ENCODE peak calls at places on chromosome 17, in eight cellular contexts. C is smooth muscle cell of the brain vasculature; F is transverse colon; S is fibroblast of pulmonary artery; P is stimulated activated CD4-positive, alpha-beta T cell treated with anti-CD3 and anti-CD28 coated beads, Interleukin-1b, Interleukin-23, amount 100 ng/mL, for 48 hours; U is LoVo; N is activated naive CD4-positive, alpha-beta T cell treated with anti-CD3 and anti-CD28 coated beads, Interleukin-2, amount 50 U/mL, for 16 hours; Y is anterior cingulate cortex. M is an unnamed sample.

GRCh38 chr17:75168998-75169397 is 13.8 kb downstream of the SUMO2 start:
- DNase-seq in F (no peak), C (no peak), Y (no peak), S (no peak), N (no peak), U (no peak), P (no peak), M (no peak)

GRCh38 chr17:70552230-70552981 is 383.1 kb downstream of the KCNJ2 start:
- DNase-seq in S (peak), F (no peak), P (no peak), C (peak), N (no peak), U (peak), Y (no peak), M (no peak)

GRCh38 chr17:63042443-63042842 is 76.4 kb downstream of the TANC2 start:
- DNase-seq in U (no peak), P (no peak), N (no peak), Y (no peak), S (no peak), F (no peak), C (no peak), M (no peak)

GRCh38 chr17:50479522-50480141 is 972 bp downstream of the RSAD1 start:
- DNase-seq in U (peak), P (peak), Y (no peak), F (peak), N (peak), C (no peak), S (peak), M (no peak)

GRCh38 chr17:511833-512251 is 159.2 kb upstream of the RPH3AL start:
- DNase-seq in Y (no peak), F (no peak), N (no peak), C (no peak), P (no peak), S (no peak), U (no peak), M (no peak)

GRCh38 chr17:79188048-79188447 is 113.4 kb downstream of the ENGASE start:
- DNase-seq in S (no peak), F (no peak), Y (no peak), N (no peak), U (no peak), C (no peak), P (no peak), M (peak)

GRCh38 chr17:17513626-17514025 is 17.4 kb upstream of the RASD1 start:
- DNase-seq in N (no peak), U (no peak), F (no peak), Y (no peak), P (no peak), S (no peak), C (no peak), M (no peak)

GRCh38 chr17:81870155-81870977 is 771 bp downstream of the ARHGDIA start:
- DNase-seq in Y (no peak), N (peak), P (peak), U (no peak), C (no peak), F (peak), S (peak), M (no peak)

GRCh38 chr17:13601317-13601775 is 383 bp downstream of the HS3ST3A1 start:
- DNase-seq in F (no peak), P (no peak), S (no peak), N (no peak), C (no peak), Y (no peak), U (no peak), M (no peak)

GRCh38 chr17:75753514-75754377 is 11.2 kb downstream of the GALK1 start:
- DNase-seq in U (no peak), P (peak), N (peak), S (peak), Y (peak), F (peak), C (no peak), M (peak)

GRCh38 chr17:79844869-79845600 is 5.8 kb upstream of the CBX4 start:
- DNase-seq in C (no peak), P (peak), Y (no peak), S (no peak), N (peak), U (no peak), F (peak), M (no peak)

GRCh38 chr17:51857052-51857593 is 301.4 kb downstream of the CA10 start:
- DNase-seq in Y (no peak), N (no peak), S (no peak), P (no peak), C (no peak), U (no peak), F (no peak), M (no peak)

GRCh38 chr17:51853857-51854256 is 304.7 kb downstream of the CA10 start:
- DNase-seq in S (no peak), P (no peak), N (no peak), Y (no peak), C (no peak), F (peak), U (no peak), M (no peak)

GRCh38 chr17:28717578-28718316 is at the start of gene RAB34:
- DNase-seq in Y (peak), F (peak), U (no peak), C (no peak), S (peak), N (peak), P (peak), M (no peak)

GRCh38 chr17:74923538-74924249 is 379 bp upstream of the OTOP2 start:
- DNase-seq in S (peak), U (peak), N (peak), F (peak), C (no peak), P (peak), Y (peak), M (peak)

GRCh38 chr17:73645050-73645871 is 1.0 kb upstream of the SDK2 start:
- DNase-seq in N (peak), S (peak), C (no peak), P (peak), U (no peak), F (peak), Y (peak), M (peak)

GRCh38 chr17:10070690-10071089 is 127.7 kb downstream of the GAS7 start:
- DNase-seq in S (no peak), P (no peak), N (no peak), F (no peak), U (no peak), Y (no peak), C (no peak), M (no peak)

GRCh38 chr17:50209472-50210248 is 8.2 kb upstream of the COL1A1 start:
- DNase-seq in U (no peak), S (peak), N (no peak), P (no peak), C (peak), Y (no peak), F (peak), M (no peak)

GRCh38 chr17:59278401-59278800 is 53.1 kb upstream of the YPEL2 start:
- DNase-seq in C (no peak), P (no peak), F (no peak), S (no peak), N (no peak), Y (no peak), U (no peak), M (no peak)

GRCh38 chr17:73833779-73834613 is 189.8 kb upstream of the SDK2 start:
- DNase-seq in P (no peak), U (no peak), C (no peak), N (no peak), F (no peak), Y (no peak), S (no peak), M (no peak)

GRCh38 chr17:31434404-31435050 is 43.1 kb downstream of the RAB11FIP4 start:
- DNase-seq in N (no peak), P (no peak), S (no peak), F (no peak), C (no peak), Y (no peak), U (no peak), M (no peak)

GRCh38 chr17:48624544-48625501 is 1.3 kb downstream of the HOXB9 start:
- DNase-seq in N (peak), F (peak), U (no peak), S (no peak), C (no peak), Y (no peak), P (no peak), M (no peak)

GRCh38 chr17:36921131-36921851 is 16.0 kb upstream of the LHX1 start:
- DNase-seq in Y (no peak), N (peak), U (peak), C (no peak), F (no peak), P (peak), S (peak), M (no peak)

GRCh38 chr17:78454346-78454745 is 75.9 kb downstream of the PGS1 start:
- DNase-seq in U (no peak), P (no peak), N (no peak), F (no peak), Y (no peak), S (no peak), C (no peak), M (no peak)

GRCh38 chr17:40112191-40112590 is 9.6 kb upstream of the MSL1 start:
- DNase-seq in P (no peak), N (no peak), F (no peak), S (no peak), C (no peak), U (no peak), Y (no peak), M (no peak)

GRCh38 chr17:55743103-55743679 is 7.7 kb upstream of the PCTP start:
- DNase-seq in N (no peak), C (no peak), P (no peak), S (no peak), Y (no peak), F (peak), U (peak), M (no peak)

GRCh38 chr17:21285164-21286065 is 904 bp downstream of the MAP2K3 start:
- DNase-seq in N (no peak), Y (no peak), S (peak), U (no peak), P (no peak), F (peak), C (no peak), M (peak)

GRCh38 chr17:27340990-27341595 is 47.2 kb downstream of the WSB1 start:
- DNase-seq in N (no peak), F (no peak), P (no peak), Y (no peak), C (no peak), U (no peak), S (no peak), M (no peak)

GRCh38 chr17:79420318-79421243 is 190.3 kb downstream of the RBFOX3 start:
- DNase-seq in P (peak), N (peak), Y (peak), S (peak), F (no peak), U (no peak), C (no peak), M (peak)

GRCh38 chr17:61410555-61411089 is 11.0 kb downstream of the TBX2 start:
- DNase-seq in U (no peak), C (no peak), S (peak), P (peak), N (peak), Y (peak), F (peak), M (no peak)

GRCh38 chr17:58277107-58277506 is 3.6 kb downstream of the MPO start:
- DNase-seq in C (no peak), P (no peak), Y (no peak), S (peak), F (no peak), U (no peak), N (no peak), M (no peak)

GRCh38 chr17:39939588-39940419 is 12.3 kb downstream of the LRRC3C start:
- DNase-seq in Y (no peak), C (no peak), P (peak), U (no peak), N (peak), S (peak), F (no peak), M (no peak)

GRCh38 chr17:77408284-77408683 is 267.5 kb downstream of the SEC14L1 start:
- DNase-seq in F (peak), Y (no peak), S (no peak), N (no peak), C (no peak), U (no peak), P (no peak), M (no peak)

GRCh38 chr17:78697122-78697845 is 84.8 kb downstream of the CYTH1 start:
- DNase-seq in U (no peak), F (no peak), P (no peak), S (peak), Y (no peak), N (no peak), C (no peak), M (no peak)

GRCh38 chr17:66426397-66427033 is 124.1 kb downstream of the PRKCA start:
- DNase-seq in C (no peak), Y (no peak), N (peak), P (peak), F (peak), U (peak), S (peak), M (no peak)

GRCh38 chr17:6749519-6749918 is 6.3 kb upstream of the XAF1 start:
- DNase-seq in P (no peak), C (no peak), Y (no peak), N (no peak), U (no peak), F (no peak), S (peak), M (no peak)

GRCh38 chr17:27481327-27481726 is 25.1 kb downstream of the KSR1 start:
- DNase-seq in U (no peak), Y (no peak), F (no peak), P (peak), C (no peak), N (no peak), S (no peak), M (no peak)

GRCh38 chr17:82913304-82914043 is 73.7 kb upstream of the ZNF750 start:
- DNase-seq in C (no peak), N (no peak), F (no peak), S (no peak), Y (no peak), U (no peak), P (no peak), M (no peak)

GRCh38 chr17:47693667-47694017 is 319 bp upstream of the TBKBP1 start:
- DNase-seq in U (no peak), C (no peak), S (no peak), Y (peak), N (no peak), P (no peak), F (no peak), M (no peak)

GRCh38 chr17:19534562-19535149 is 1.0 kb downstream of the SLC47A1 start:
- DNase-seq in F (no peak), Y (no peak), P (peak), C (no peak), N (no peak), S (peak), U (peak), M (no peak)

M was measured in occipital lobe.